ENCODE peak calls at places on chromosomes 4 and X, in four cellular contexts. One of them, this sample, is unnamed.

GRCh38 chr4:157818946-157819692 is 353.7 kb downstream of the GASK1B start:
- DNase-seq in amygdala: no peak
- DNase-seq in mesothelial cell of epicardium: no peak
- DNase-seq in HFF-Myc: no peak
- DNase-seq in this sample: no peak

GRCh38 chrX:153179131-153179530 is at the start of gene MAGEA1:
- DNase-seq in HFF-Myc: no peak
- DNase-seq in amygdala: no peak
- DNase-seq in mesothelial cell of epicardium: no peak
- DNase-seq in this sample: no peak

GRCh38 chr4:108881190-108881589 is 118.3 kb upstream of the ETNPPL start:
- DNase-seq in amygdala: no peak
- DNase-seq in mesothelial cell of epicardium: no peak
- DNase-seq in HFF-Myc: peak; percentile 68
- DNase-seq in this sample: no peak

GRCh38 chr4:73589887-73590801 is 30.1 kb downstream of the RASSF6 start:
- DNase-seq in amygdala: no peak
- DNase-seq in HFF-Myc: no peak
- DNase-seq in mesothelial cell of epicardium: no peak
- DNase-seq in this sample: no peak

GRCh38 chr4:189021831-189022230 is 882.6 kb downstream of the TRIML1 start:
- DNase-seq in HFF-Myc: peak; percentile 21
- DNase-seq in amygdala: no peak
- DNase-seq in mesothelial cell of epicardium: no peak
- DNase-seq in this sample: no peak

GRCh38 chr4:39048291-39048690 is 13.7 kb upstream of the KLHL5 start:
- DNase-seq in mesothelial cell of epicardium: no peak
- DNase-seq in HFF-Myc: no peak
- DNase-seq in amygdala: no peak
- DNase-seq in this sample: no peak

GRCh38 chr4:73883306-73883705 is 14.1 kb downstream of the CXCL1 start:
- DNase-seq in amygdala: no peak
- DNase-seq in mesothelial cell of epicardium: no peak
- DNase-seq in HFF-Myc: no peak
- DNase-seq in this sample: no peak

GRCh38 chr4:105895324-105895608 is at the start of gene NPNT:
- DNase-seq in mesothelial cell of epicardium: peak; percentile 37
- DNase-seq in HFF-Myc: no peak
- DNase-seq in amygdala: peak; percentile 30
- DNase-seq in this sample: no peak

GRCh38 chrX:135340827-135341226 is 31.5 kb downstream of the ETDC start:
- DNase-seq in mesothelial cell of epicardium: no peak
- DNase-seq in amygdala: no peak
- DNase-seq in HFF-Myc: no peak
- DNase-seq in this sample: no peak

GRCh38 chr4:6776920-6777635 is 5.4 kb upstream of the KIAA0232 start:
- DNase-seq in mesothelial cell of epicardium: no peak
- DNase-seq in HFF-Myc: no peak
- DNase-seq in amygdala: no peak
- DNase-seq in this sample: no peak

GRCh38 chrX:1813809-1814208 is 198.9 kb downstream of the ASMT start:
- DNase-seq in amygdala: no peak
- DNase-seq in HFF-Myc: no peak
- DNase-seq in mesothelial cell of epicardium: no peak
- DNase-seq in this sample: no peak

GRCh38 chr4:102196221-102196620 is 149.1 kb downstream of the SLC39A8 start:
- DNase-seq in HFF-Myc: peak; percentile 9
- DNase-seq in mesothelial cell of epicardium: no peak
- DNase-seq in amygdala: no peak
- DNase-seq in this sample: no peak

GRCh38 chr4:55378617-55379467 is 16.9 kb upstream of the TMEM165 start:
- DNase-seq in amygdala: no peak
- DNase-seq in mesothelial cell of epicardium: no peak
- DNase-seq in HFF-Myc: peak; percentile 54
- DNase-seq in this sample: no peak

GRCh38 chr4:156873776-156874175 is 97.8 kb downstream of the PDGFC start:
- DNase-seq in HFF-Myc: no peak
- DNase-seq in mesothelial cell of epicardium: no peak
- DNase-seq in amygdala: no peak
- DNase-seq in this sample: no peak

GRCh38 chr4:108181704-108182103 is 13.0 kb upstream of the LEF1 start:
- DNase-seq in mesothelial cell of epicardium: no peak
- DNase-seq in amygdala: no peak
- DNase-seq in HFF-Myc: no peak
- DNase-seq in this sample: no peak